ENCODE peak calls at places on chromosomes 5 and 9, in seven cellular contexts. Z, M, F, H, Q, D and Y are unnamed samples.

GRCh38 chr5:33319151-33319550 is 121.6 kb upstream of the TARS1 start:
- DNase-seq in Z (no peak), M (peak; percentile 28), F (peak; percentile 76), H (no peak), Q (no peak), D (no peak), Y (no peak)

GRCh38 chr5:138803935-138804334 is 50.7 kb downstream of the CTNNA1 start:
- DNase-seq in Z (no peak), M (no peak), F (no peak), H (no peak), Q (no peak), D (no peak), Y (no peak)

GRCh38 chr5:158436271-158437065 is 577.5 kb upstream of the CLINT1 start:
- DNase-seq in Z (no peak), M (no peak), F (no peak), H (no peak), Q (no peak), D (no peak), Y (no peak)

GRCh38 chr5:68015933-68016332 is 199.6 kb upstream of the PIK3R1 start:
- DNase-seq in Z (no peak), M (no peak), F (no peak), H (no peak), Q (no peak), D (no peak), Y (no peak)

GRCh38 chr5:172630482-172630881 is 10.6 kb upstream of the NEURL1B start:
- DNase-seq in Z (no peak), M (no peak), F (no peak), H (no peak), Q (no peak), D (no peak), Y (no peak)

GRCh38 chr5:151706906-151707305 is 20.2 kb upstream of the SPARC start:
- DNase-seq in Z (no peak), M (peak; percentile 72), F (no peak), H (no peak), Q (no peak), D (no peak), Y (no peak)

GRCh38 chr5:91077623-91078022 is 305.5 kb downstream of the ARRDC3 start:
- DNase-seq in Z (no peak), M (no peak), F (no peak), H (no peak), Q (no peak), D (no peak), Y (no peak)

GRCh38 chr9:1434082-1434481 is 383.9 kb downstream of the DMRT2 start:
- DNase-seq in Z (no peak), M (no peak), F (no peak), H (peak; percentile 21), Q (no peak), D (no peak), Y (no peak)

GRCh38 chr9:85041737-85042136 is 372.2 kb downstream of the NTRK2 start:
- DNase-seq in Z (no peak), M (no peak), F (no peak), H (no peak), Q (no peak), D (no peak), Y (no peak)

GRCh38 chr5:41793156-41793770 is 77.0 kb downstream of the OXCT1 start:
- DNase-seq in Z (peak; percentile 42), M (peak; percentile 70), F (peak; percentile 81), H (no peak), Q (no peak), D (no peak), Y (no peak)

GRCh38 chr5:134133213-134133994 is 18.9 kb downstream of the TCF7 start:
- DNase-seq in Z (no peak), M (no peak), F (no peak), H (no peak), Q (no peak), D (no peak), Y (no peak)

GRCh38 chr5:167565555-167565954 is 725.9 kb upstream of the WWC1 start:
- DNase-seq in Z (peak; percentile 6), M (no peak), F (peak; percentile 35), H (no peak), Q (no peak), D (no peak), Y (no peak)

GRCh38 chr9:99962685-99963261 is 56.3 kb downstream of the STX17 start:
- DNase-seq in Z (no peak), M (peak; percentile 35), F (no peak), H (no peak), Q (no peak), D (no peak), Y (no peak)

GRCh38 chr9:128244443-128245226 is 31.2 kb downstream of the GOLGA2 start:
- DNase-seq in Z (peak; percentile 37), M (peak; percentile 61), F (peak; percentile 90), H (no peak), Q (no peak), D (no peak), Y (no peak)

GRCh38 chr5:112857866-112858265 is 3.2 kb upstream of the SRP19 start:
- DNase-seq in Z (no peak), M (no peak), F (no peak), H (no peak), Q (no peak), D (no peak), Y (no peak)

GRCh38 chr5:156383510-156383909 is 56.5 kb downstream of the SGCD start:
- DNase-seq in Z (no peak), M (peak; percentile 48), F (peak; percentile 42), H (no peak), Q (no peak), D (no peak), Y (no peak)

GRCh38 chr5:72572236-72572765 is 65.1 kb upstream of the ZNF366 start:
- DNase-seq in Z (no peak), M (no peak), F (no peak), H (no peak), Q (no peak), D (no peak), Y (no peak)

GRCh38 chr9:18824095-18824666 is 208.8 kb downstream of the SAXO1 start:
- DNase-seq in Z (no peak), M (no peak), F (peak; percentile 37), H (no peak), Q (no peak), D (no peak), Y (peak; percentile 6)

GRCh38 chr5:126234563-126235195 is 188.5 kb upstream of the GRAMD2B start:
- DNase-seq in Z (peak; percentile 14), M (peak; percentile 18), F (peak; percentile 17), H (peak; percentile 55), Q (no peak), D (peak; percentile 6), Y (peak; percentile 30)

GRCh38 chr5:119330367-119331183 is 25.2 kb upstream of the TNFAIP8 start:
- DNase-seq in Z (no peak), M (no peak), F (no peak), H (no peak), Q (no peak), D (peak; percentile 94), Y (no peak)

GRCh38 chr5:97554992-97555981 is 372.2 kb upstream of the RIOK2 start:
- DNase-seq in Z (peak; percentile 55), M (peak; percentile 61), F (peak; percentile 56), H (no peak), Q (no peak), D (no peak), Y (no peak)

GRCh38 chr5:26482817-26483375 is 555.5 kb downstream of the CDH9 start:
- DNase-seq in Z (peak; percentile 22), M (no peak), F (no peak), H (peak; percentile 36), Q (peak; percentile 26), D (peak; percentile 33), Y (peak; percentile 30)

GRCh38 chr5:109876030-109876726 is 186.5 kb downstream of the MAN2A1 start:
- DNase-seq in Z (no peak), M (peak; percentile 31), F (no peak), H (no peak), Q (no peak), D (peak; percentile 25), Y (no peak)

GRCh38 chr9:88922091-88922490 is 69.2 kb upstream of the S1PR3 start:
- DNase-seq in Z (no peak), M (no peak), F (no peak), H (no peak), Q (no peak), D (peak; percentile 100), Y (peak; percentile 84)

GRCh38 chr5:3531320-3531986 is 64.2 kb upstream of the IRX1 start:
- DNase-seq in Z (no peak), M (no peak), F (no peak), H (no peak), Q (no peak), D (no peak), Y (no peak)

GRCh38 chr5:137096149-137097103 is 402.7 kb downstream of the SPOCK1 start:
- DNase-seq in Z (no peak), M (peak; percentile 76), F (peak; percentile 71), H (no peak), Q (no peak), D (no peak), Y (no peak)

GRCh38 chr5:36438765-36439501 is 137.2 kb upstream of the RANBP3L start:
- DNase-seq in Z (no peak), M (no peak), F (no peak), H (no peak), Q (no peak), D (no peak), Y (no peak)